ENCODE peak calls at places on chromosome 21, in six cellular contexts. U, J, G, S, X and B are unnamed samples.

GRCh38 chr21:31335957-31336738 is 7.9 kb downstream of the TIAM1 start:
- DNase-seq in U (peak; percentile 29), J (peak; percentile 94), G (peak; percentile 43), S (no peak), X (peak; percentile 86), B (peak; percentile 96)

GRCh38 chr21:16072692-16073091 is 342.9 kb downstream of the USP25 start:
- DNase-seq in U (no peak), J (peak; percentile 75), G (no peak), S (no peak), X (peak; percentile 85), B (peak; percentile 99)

GRCh38 chr21:24007592-24007991 is 1599.7 kb downstream of the MRPL39 start:
- DNase-seq in U (no peak), J (no peak), G (no peak), S (no peak), X (no peak), B (no peak)

GRCh38 chr21:44695176-44695575 is 1.8 kb upstream of the KRTAP10-12 start:
- DNase-seq in U (no peak), J (no peak), G (no peak), S (no peak), X (no peak), B (no peak)

GRCh38 chr21:28798798-28799197 is 193.9 kb downstream of the LTN1 start:
- DNase-seq in U (no peak), J (no peak), G (no peak), S (no peak), X (peak; percentile 38), B (peak; percentile 34)

GRCh38 chr21:36589352-36589971 is 109.5 kb upstream of the SIM2 start:
- DNase-seq in U (peak; percentile 14), J (peak; percentile 65), G (no peak), S (peak; percentile 16), X (peak; percentile 56), B (peak; percentile 64)

GRCh38 chr21:36125513-36126121 is 9.3 kb upstream of the CBR3 start:
- DNase-seq in U (peak; percentile 45), J (peak; percentile 72), G (peak; percentile 69), S (no peak), X (peak; percentile 70), B (peak; percentile 61)

GRCh38 chr21:27734146-27734545 is 767.3 kb upstream of the ADAMTS5 start:
- DNase-seq in U (no peak), J (peak; percentile 85), G (no peak), S (no peak), X (peak; percentile 79), B (peak; percentile 35)

GRCh38 chr21:45698493-45698947 is 55.0 kb downstream of the PCBP3 start:
- DNase-seq in U (peak; percentile 48), J (peak; percentile 99), G (peak; percentile 68), S (no peak), X (peak; percentile 97), B (peak; percentile 100)

GRCh38 chr21:45424854-45425795 is 20.2 kb downstream of the COL18A1 start:
- DNase-seq in U (no peak), J (no peak), G (no peak), S (no peak), X (no peak), B (no peak)

GRCh38 chr21:34606051-34606450 is 8.9 kb downstream of the RCAN1 start:
- DNase-seq in U (no peak), J (no peak), G (no peak), S (no peak), X (no peak), B (no peak)

GRCh38 chr21:35026153-35026499 is 23.0 kb downstream of the RUNX1 start:
- DNase-seq in U (no peak), J (no peak), G (no peak), S (no peak), X (peak; percentile 6), B (no peak)

GRCh38 chr21:29342394-29342957 is 43.8 kb downstream of the BACH1 start:
- DNase-seq in U (peak; percentile 63), J (peak; percentile 98), G (peak; percentile 15), S (peak; percentile 32), X (peak; percentile 91), B (peak; percentile 100)

GRCh38 chr21:37507716-37508115 is 141.1 kb downstream of the DYRK1A start:
- DNase-seq in U (no peak), J (no peak), G (no peak), S (no peak), X (no peak), B (no peak)

GRCh38 chr21:45983981-45984551 is 2.5 kb downstream of the COL6A1 start:
- DNase-seq in U (no peak), J (no peak), G (no peak), S (no peak), X (no peak), B (peak; percentile 64)

GRCh38 chr21:46392921-46393320 is 65.8 kb upstream of the DIP2A start:
- DNase-seq in U (peak; percentile 24), J (peak; percentile 71), G (peak; percentile 12), S (no peak), X (peak; percentile 71), B (peak; percentile 94)

GRCh38 chr21:42833859-42834729 is 45.2 kb downstream of the WDR4 start:
- DNase-seq in U (no peak), J (no peak), G (no peak), S (no peak), X (no peak), B (no peak)

GRCh38 chr21:46033410-46034404 is 52.1 kb downstream of the COL6A1 start:
- DNase-seq in U (no peak), J (no peak), G (no peak), S (no peak), X (no peak), B (no peak)

GRCh38 chr21:42537106-42537742 is 23.6 kb downstream of the SLC37A1 start:
- DNase-seq in U (no peak), J (peak; percentile 18), G (no peak), S (no peak), X (no peak), B (no peak)

GRCh38 chr21:35026617-35027557 is 22.2 kb downstream of the RUNX1 start:
- DNase-seq in U (peak; percentile 42), J (peak; percentile 49), G (peak; percentile 29), S (no peak), X (peak; percentile 88), B (no peak)

GRCh38 chr21:42095581-42095980 is 24.5 kb downstream of the UMODL1 start:
- DNase-seq in U (no peak), J (no peak), G (no peak), S (no peak), X (no peak), B (no peak)

GRCh38 chr21:46055863-46056281 is 42.0 kb upstream of the COL6A2 start:
- DNase-seq in U (no peak), J (no peak), G (no peak), S (no peak), X (peak; percentile 58), B (peak; percentile 89)

GRCh38 chr21:19218163-19218562 is 814.6 kb upstream of the TMPRSS15 start:
- DNase-seq in U (no peak), J (no peak), G (no peak), S (no peak), X (no peak), B (no peak)

GRCh38 chr21:45535341-45536081 is 6.7 kb downstream of the SLC19A1 start:
- DNase-seq in U (no peak), J (no peak), G (no peak), S (no peak), X (no peak), B (no peak)

DNA sequence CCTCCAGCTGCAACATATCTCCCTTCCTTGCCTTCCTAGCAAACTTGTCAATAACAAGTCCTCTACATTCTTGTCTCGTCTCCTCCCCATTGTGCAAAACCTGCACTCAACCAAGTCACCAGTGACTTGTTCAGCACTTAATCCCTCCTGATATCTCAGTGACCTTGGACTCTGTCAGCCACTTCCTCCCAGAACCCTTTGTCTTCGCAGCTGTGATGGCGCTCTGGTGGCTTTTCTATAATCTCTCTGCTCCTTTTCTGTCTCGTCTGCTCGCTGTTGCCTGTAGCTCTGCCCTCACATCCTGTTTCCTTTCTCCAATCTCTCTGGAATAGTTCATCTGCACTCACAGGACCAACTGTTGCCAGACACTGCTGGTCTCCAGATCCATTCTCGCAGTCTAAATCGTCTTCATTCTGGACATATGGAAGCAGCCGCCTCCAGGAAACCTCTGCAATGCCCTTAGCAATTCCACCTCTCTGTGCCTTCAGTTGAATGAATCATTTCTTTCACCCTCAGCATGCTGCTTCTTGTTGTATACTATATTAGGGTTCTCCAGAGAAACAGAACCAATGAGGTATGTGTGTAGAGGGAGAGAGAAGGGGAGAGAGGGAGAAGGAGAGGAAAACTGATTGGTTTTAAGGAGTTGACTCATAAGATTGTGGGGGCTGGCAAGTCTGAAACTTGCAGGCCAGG is 17.4 kb upstream of the IFNAR2 start:
- DNase-seq in U (no peak), J (peak; percentile 53), G (no peak), S (no peak), X (peak; percentile 62), B (peak; percentile 70)
- H3K4me3 ChIP-seq in U (no peak overlapping the region), J (no peak overlapping the region), G (no peak overlapping the region), S (no peak overlapping the region), X (no peak overlapping the region), B (no peak overlapping the region)

GRCh38 chr21:26091480-26092018 is 79.0 kb downstream of the APP start:
- DNase-seq in U (no peak), J (no peak), G (no peak), S (no peak), X (no peak), B (no peak)
- TF ChIP-seq CTCF in U (no peak), J (peak; percentile 7), G (no peak), S (no peak), X (no peak), B (peak; percentile 14)

GRCh38 chr21:17467829-17468228 is 45.0 kb upstream of the CXADR start:
- DNase-seq in U (no peak), J (no peak), G (no peak), S (no peak), X (no peak), B (no peak)

GRCh38 chr21:17468698-17469097 is 44.1 kb upstream of the CXADR start:
- DNase-seq in U (no peak), J (no peak), G (no peak), S (no peak), X (no peak), B (no peak)

GRCh38 chr21:17469727-17470126 is 43.1 kb upstream of the CXADR start:
- DNase-seq in U (no peak), J (no peak), G (no peak), S (no peak), X (no peak), B (no peak)

GRCh38 chr21:17466166-17466565 is 46.7 kb upstream of the CXADR start:
- DNase-seq in U (no peak), J (peak; percentile 60), G (no peak), S (no peak), X (peak; percentile 67), B (peak; percentile 73)

GRCh38 chr21:17467392-17467791 is 45.5 kb upstream of the CXADR start:
- DNase-seq in U (no peak), J (no peak), G (no peak), S (no peak), X (peak; percentile 32), B (no peak)
- H3K4me3 ChIP-seq in U (peak overlapping the region; percentile 31), J (no peak overlapping the region), G (no peak overlapping the region), S (no peak overlapping the region), X (peak overlapping the region; percentile 16), B (no peak overlapping the region)

DNA sequence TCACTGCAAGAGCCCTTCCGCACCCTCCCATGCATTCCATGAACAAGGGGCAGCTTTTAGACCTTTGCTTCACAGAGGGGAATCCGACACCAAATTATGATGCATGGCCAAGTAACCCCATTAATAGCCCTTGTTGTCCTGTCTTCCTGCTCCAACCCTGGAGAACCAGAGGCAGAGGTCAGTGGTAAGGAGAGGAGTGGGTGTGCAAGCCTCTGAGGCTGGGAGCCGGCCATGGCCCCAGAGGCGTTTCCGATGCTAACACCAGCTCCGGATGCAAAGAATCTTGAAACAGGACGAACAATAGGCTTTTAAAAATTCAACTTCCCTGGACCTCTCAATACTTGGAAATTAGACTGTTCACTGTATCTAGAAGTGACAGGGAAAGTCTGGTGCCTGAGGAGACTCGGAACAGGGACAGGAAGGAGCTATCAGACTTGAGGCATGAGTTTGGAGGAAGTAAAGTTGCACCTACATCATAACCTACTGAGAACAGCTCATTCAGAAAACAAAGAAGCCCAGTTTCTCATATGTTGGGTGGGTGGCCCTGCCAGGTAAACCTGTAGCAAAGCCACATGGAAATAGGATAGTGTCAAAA is 101.2 kb upstream of the ERG start:
- DNase-seq in U (no peak), J (no peak), G (no peak), S (no peak), X (no peak), B (no peak)
- TF ChIP-seq CTCF in U (no peak), J (no peak), G (no peak), S (no peak), X (no peak), B (no peak)